ENCODE peak calls at places on chromosomes 1 and 21, in four cellular contexts. One of them, this sample, is unnamed.

GRCh38 chr1:50968884-50969610 is 998 bp upstream of the CDKN2C start:
- DNase-seq in A549: peak
- DNase-seq in K562: peak
- DNase-seq in GM12878: no peak
- DNase-seq in this sample: peak

GRCh38 chr1:167365360-167365759 is 144.7 kb downstream of the POU2F1 start:
- DNase-seq in A549: no peak
- DNase-seq in K562: no peak
- DNase-seq in GM12878: no peak
- DNase-seq in this sample: no peak

GRCh38 chr1:22490309-22490708 is 38.7 kb downstream of the ZBTB40 start:
- DNase-seq in A549: no peak
- DNase-seq in K562: no peak
- DNase-seq in GM12878: no peak
- DNase-seq in this sample: no peak

GRCh38 chr1:20711285-20712209 is 6.3 kb downstream of the KIF17 start:
- DNase-seq in A549: no peak
- DNase-seq in K562: peak
- DNase-seq in GM12878: no peak
- DNase-seq in this sample: no peak

GRCh38 chr1:247857069-247857985 is at the start of gene TRIM58:
- DNase-seq in A549: no peak
- DNase-seq in K562: peak
- DNase-seq in GM12878: no peak
- DNase-seq in this sample: no peak

GRCh38 chr1:33222381-33222780 is 33.9 kb upstream of the ZNF362 start:
- DNase-seq in A549: no peak
- DNase-seq in K562: no peak
- DNase-seq in GM12878: no peak
- DNase-seq in this sample: no peak

GRCh38 chr1:12031039-12031980 is 12.0 kb downstream of the MIIP start:
- DNase-seq in A549: peak
- DNase-seq in K562: peak
- DNase-seq in GM12878: no peak
- DNase-seq in this sample: peak

GRCh38 chr1:53316742-53317650 is 10.9 kb downstream of the LRP8 start:
- DNase-seq in A549: no peak
- DNase-seq in K562: no peak
- DNase-seq in GM12878: no peak
- DNase-seq in this sample: no peak

GRCh38 chr1:206955476-206956312 is 9.4 kb upstream of the PIGR start:
- DNase-seq in A549: no peak
- DNase-seq in K562: peak
- DNase-seq in GM12878: no peak
- DNase-seq in this sample: no peak

GRCh38 chr21:37193676-37194075 is 73.5 kb downstream of the VPS26C start:
- DNase-seq in A549: no peak
- DNase-seq in K562: no peak
- DNase-seq in GM12878: no peak
- DNase-seq in this sample: no peak

GRCh38 chr1:223683586-223684487 is 18.3 kb upstream of the CAPN8 start:
- DNase-seq in A549: peak
- DNase-seq in K562: peak
- DNase-seq in GM12878: no peak
- DNase-seq in this sample: peak

GRCh38 chr1:207470927-207471326 is 16.8 kb downstream of the CR2 start:
- DNase-seq in A549: no peak
- DNase-seq in K562: no peak
- DNase-seq in GM12878: no peak
- DNase-seq in this sample: no peak

GRCh38 chr1:65264197-65264929 is 45.0 kb upstream of the DNAJC6 start:
- DNase-seq in A549: peak
- DNase-seq in K562: no peak
- DNase-seq in GM12878: no peak
- DNase-seq in this sample: peak

GRCh38 chr1:16984717-16985116 is 4.3 kb upstream of the MFAP2 start:
- DNase-seq in A549: no peak
- DNase-seq in K562: no peak
- DNase-seq in GM12878: no peak
- DNase-seq in this sample: peak

GRCh38 chr1:246750752-246751151 is 26.5 kb downstream of the SCCPDH start:
- DNase-seq in A549: no peak
- DNase-seq in K562: no peak
- DNase-seq in GM12878: no peak
- DNase-seq in this sample: no peak

GRCh38 chr1:84619383-84620093 is 45.3 kb upstream of the CTBS start:
- DNase-seq in A549: peak
- DNase-seq in K562: no peak
- DNase-seq in GM12878: no peak
- DNase-seq in this sample: peak

GRCh38 chr1:84617349-84617748 is 43.1 kb upstream of the CTBS start:
- DNase-seq in A549: no peak
- DNase-seq in K562: no peak
- DNase-seq in GM12878: no peak
- DNase-seq in this sample: no peak

GRCh38 chr1:84624876-84625275 is 50.6 kb upstream of the CTBS start:
- DNase-seq in A549: no peak
- DNase-seq in K562: no peak
- DNase-seq in GM12878: no peak
- DNase-seq in this sample: no peak

GRCh38 chr1:84621553-84621952 is 47.3 kb upstream of the CTBS start:
- DNase-seq in A549: no peak
- DNase-seq in K562: no peak
- DNase-seq in GM12878: no peak
- DNase-seq in this sample: no peak

GRCh38 chr1:84620720-84621313 is 46.6 kb upstream of the CTBS start:
- DNase-seq in A549: peak
- DNase-seq in K562: peak
- DNase-seq in GM12878: peak
- DNase-seq in this sample: peak
- H3K4me3 ChIP-seq in A549: peak
- H3K4me3 ChIP-seq in K562: peak
- H3K4me3 ChIP-seq in GM12878: peak
- H3K4me3 ChIP-seq in this sample: peak

DNA sequence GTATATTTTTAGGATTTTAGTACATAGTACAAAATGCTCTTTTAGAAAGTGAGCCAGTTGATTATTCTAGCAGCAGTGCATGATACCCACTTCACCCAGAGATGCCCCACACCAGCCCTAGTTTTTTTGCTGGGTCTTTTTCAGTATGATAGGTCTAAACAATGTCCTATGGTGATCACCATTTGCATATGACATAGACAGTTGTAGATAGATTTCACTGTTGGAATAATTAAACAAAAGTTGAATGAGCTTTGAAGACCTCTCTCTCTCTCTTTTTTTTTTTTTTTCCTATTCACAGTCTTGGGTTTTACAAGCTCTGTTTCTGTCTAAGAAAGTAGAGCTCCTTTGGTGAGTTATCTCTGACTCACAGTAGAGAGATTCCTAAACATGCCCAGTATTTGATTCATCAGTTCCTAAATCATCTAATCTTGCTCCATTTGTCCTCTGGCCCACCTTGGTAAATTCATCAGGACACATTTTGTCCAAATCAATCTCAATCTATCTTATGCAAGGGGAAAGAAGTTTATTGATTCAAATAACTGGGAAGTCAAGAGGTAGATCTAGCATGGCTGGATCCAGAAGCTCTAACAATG is 44.7 kb upstream of the VAV3 start:
- DNase-seq in A549: no peak
- DNase-seq in K562: no peak
- DNase-seq in GM12878: no peak
- DNase-seq in this sample: no peak
- TF ChIP-seq MYC in A549: no peak
- TF ChIP-seq MYC in K562: no peak
- TF ChIP-seq MYC in GM12878: no peak
- TF ChIP-seq MYC in this sample: no peak

GRCh38 chr1:75616436-75617433 is 5.8 kb upstream of the SLC44A5 start:
- DNase-seq in A549: no peak
- DNase-seq in K562: no peak
- DNase-seq in GM12878: no peak
- DNase-seq in this sample: peak
- H3K4me3 ChIP-seq in A549: peak
- H3K4me3 ChIP-seq in K562: no peak
- H3K4me3 ChIP-seq in GM12878: no peak
- H3K4me3 ChIP-seq in this sample: no peak

DNA sequence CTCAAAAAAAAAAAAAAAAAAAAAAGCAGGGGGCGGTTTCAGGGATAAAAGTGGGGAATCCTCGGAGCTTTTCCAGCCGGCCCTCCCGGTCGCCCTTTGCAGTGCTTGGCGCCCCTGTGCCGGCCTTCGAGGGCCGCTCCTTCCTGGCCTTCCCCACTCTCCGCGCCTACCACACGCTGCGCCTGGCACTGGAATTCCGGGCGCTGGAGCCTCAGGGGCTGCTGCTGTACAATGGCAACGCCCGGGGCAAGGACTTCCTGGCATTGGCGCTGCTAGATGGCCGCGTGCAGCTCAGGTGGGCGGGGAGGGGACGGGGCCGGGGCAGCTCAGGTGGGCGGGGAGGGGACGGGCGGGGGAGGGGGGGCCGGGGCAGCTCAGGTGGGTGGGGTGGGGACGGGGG is 25.3 kb downstream of the RNF223 start:
- DNase-seq in A549: no peak
- DNase-seq in K562: no peak
- DNase-seq in GM12878: no peak
- DNase-seq in this sample: no peak
- TF ChIP-seq MYC in A549: no peak
- TF ChIP-seq MYC in K562: no peak
- TF ChIP-seq MYC in GM12878: no peak
- TF ChIP-seq MYC in this sample: no peak

GRCh38 chr1:179586107-179586823 is 5.4 kb upstream of the TDRD5 start:
- DNase-seq in A549: peak
- DNase-seq in K562: peak
- DNase-seq in GM12878: no peak
- DNase-seq in this sample: peak
- H3K4me3 ChIP-seq in A549: peak
- H3K4me3 ChIP-seq in K562: peak
- H3K4me3 ChIP-seq in GM12878: no peak
- H3K4me3 ChIP-seq in this sample: peak

GRCh38 chr1:172756029-172756428 is 97.1 kb downstream of the FASLG start:
- DNase-seq in A549: no peak
- DNase-seq in K562: no peak
- DNase-seq in GM12878: no peak
- DNase-seq in this sample: no peak
- TF ChIP-seq MYC in A549: no peak
- TF ChIP-seq MYC in K562: no peak
- TF ChIP-seq MYC in GM12878: no peak
- TF ChIP-seq MYC in this sample: no peak

DNA sequence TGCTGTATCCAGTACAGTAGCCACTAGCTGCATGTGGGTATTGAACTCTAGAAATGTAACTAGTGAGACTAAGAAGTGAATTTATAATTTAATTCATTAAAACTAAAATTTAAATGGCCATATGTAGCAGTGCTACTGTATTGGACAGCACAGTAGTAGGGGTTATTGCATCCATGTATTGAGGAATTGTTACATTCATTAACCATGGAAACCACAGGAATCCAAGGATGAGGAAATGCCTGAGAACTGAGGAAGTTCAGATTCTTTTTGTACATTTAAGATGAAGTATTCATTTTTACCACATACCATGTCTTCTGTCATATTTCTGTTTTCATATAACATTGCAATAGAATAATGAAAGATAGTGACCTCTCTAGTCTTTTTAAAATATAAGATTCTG is 2.6 kb downstream of the MTF2 start:
- DNase-seq in A549: no peak
- DNase-seq in K562: no peak
- DNase-seq in GM12878: no peak
- DNase-seq in this sample: peak
- H3K4me3 ChIP-seq in A549: no peak
- H3K4me3 ChIP-seq in K562: peak
- H3K4me3 ChIP-seq in GM12878: peak
- H3K4me3 ChIP-seq in this sample: peak

DNA sequence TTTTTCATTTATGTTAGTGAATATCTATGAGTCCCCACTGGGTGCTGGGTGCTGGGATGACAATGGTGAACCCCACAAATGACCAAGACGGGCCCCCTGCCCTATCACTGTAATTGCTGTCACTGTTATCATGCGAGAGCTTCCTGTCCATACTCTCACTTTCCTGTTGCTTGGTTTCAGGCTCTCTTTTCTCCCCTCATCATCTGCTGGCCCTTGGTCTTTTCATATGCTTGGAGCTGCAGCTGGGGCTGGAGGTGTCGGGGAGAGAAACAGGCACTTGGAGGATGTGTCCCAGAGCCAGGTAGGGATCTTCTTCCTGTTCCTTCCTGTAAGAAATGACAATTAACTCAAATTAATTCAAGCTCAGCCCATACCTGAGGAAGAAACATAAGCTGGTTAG is 348.0 kb downstream of the PTPRU start:
- DNase-seq in A549: no peak
- DNase-seq in K562: no peak
- DNase-seq in GM12878: no peak
- DNase-seq in this sample: no peak
- TF ChIP-seq MYC in A549: no peak
- TF ChIP-seq MYC in K562: no peak
- TF ChIP-seq MYC in GM12878: no peak
- TF ChIP-seq MYC in this sample: no peak

DNA sequence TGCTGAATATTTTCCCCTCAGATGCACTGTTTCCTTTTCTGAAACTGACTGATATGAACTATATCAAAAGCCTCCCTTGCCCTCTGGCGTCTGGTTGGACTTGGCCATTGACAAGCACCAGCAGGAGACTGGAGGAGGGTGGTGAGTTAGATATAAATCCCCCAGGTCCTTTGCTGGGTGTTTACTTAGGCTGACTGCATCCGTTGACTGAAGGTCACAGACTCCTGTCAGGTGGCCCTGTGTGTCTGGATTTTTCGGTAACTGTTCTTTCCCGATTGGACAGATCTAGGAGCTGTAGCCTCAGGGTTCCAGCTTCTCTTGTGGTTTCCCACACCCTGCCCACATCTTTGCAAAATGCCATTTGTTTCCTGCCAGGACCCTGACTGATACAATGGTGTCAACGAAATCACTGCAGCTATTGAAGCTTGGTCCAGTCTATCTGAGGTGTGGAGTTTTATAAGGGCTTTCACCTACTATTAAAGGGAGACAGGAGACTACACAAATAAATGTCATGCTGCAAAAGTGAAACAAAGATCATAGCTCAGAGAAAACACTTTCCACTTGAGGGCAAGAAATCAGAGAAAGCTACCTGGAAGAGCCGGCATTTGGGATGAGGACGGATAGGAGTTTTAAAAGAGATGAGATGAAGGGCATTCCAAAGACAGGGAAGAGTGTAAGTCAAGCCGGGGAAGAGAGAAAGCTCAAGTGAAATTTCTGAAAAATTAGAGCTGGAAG is 1.5 kb upstream of the MAGI3 start:
- DNase-seq in A549: peak
- DNase-seq in K562: peak
- DNase-seq in GM12878: no peak
- DNase-seq in this sample: peak
- H3K4me3 ChIP-seq in A549: peak
- H3K4me3 ChIP-seq in K562: peak
- H3K4me3 ChIP-seq in GM12878: no peak
- H3K4me3 ChIP-seq in this sample: peak

GRCh38 chr1:15107897-15108296 is 45.6 kb upstream of the TMEM51 start:
- DNase-seq in A549: no peak
- DNase-seq in K562: no peak
- DNase-seq in GM12878: no peak
- DNase-seq in this sample: no peak
- TF ChIP-seq MYC in A549: no peak
- TF ChIP-seq MYC in K562: no peak
- TF ChIP-seq MYC in GM12878: no peak
- TF ChIP-seq MYC in this sample: no peak